ENCODE peak calls at places on chromosomes 1 and 21, in four cellular contexts. A, G, S and C are unnamed samples.

GRCh38 chr1:24438423-24438901 is 22.9 kb downstream of the NIPAL3 start:
- DNase-seq in A (peak; percentile 45), G (no peak), S (no peak), C (no peak)

GRCh38 chr1:74534241-74534640 is 21.8 kb upstream of the LRRC53 start:
- DNase-seq in A (no peak), G (peak; percentile 46), S (no peak), C (no peak)

GRCh38 chr1:7420098-7420445 is 351.0 kb upstream of the VAMP3 start:
- DNase-seq in A (no peak), G (no peak), S (no peak), C (peak; percentile 3)

GRCh38 chr1:55421317-55421716 is 206.2 kb upstream of the USP24 start:
- DNase-seq in A (no peak), G (peak; percentile 20), S (no peak), C (no peak)

GRCh38 chr1:232291258-232291657 is 338.7 kb downstream of the SIPA1L2 start:
- DNase-seq in A (peak; percentile 36), G (no peak), S (no peak), C (no peak)

GRCh38 chr1:215599418-215599817 is 32.3 kb downstream of the KCTD3 start:
- DNase-seq in A (no peak), G (peak; percentile 11), S (no peak), C (no peak)

GRCh38 chr1:7535934-7536878 is 234.9 kb upstream of the VAMP3 start:
- DNase-seq in A (no peak), G (no peak), S (no peak), C (no peak)

GRCh38 chr1:29920316-29920715 is 684.0 kb downstream of the PTPRU start:
- DNase-seq in A (no peak), G (no peak), S (no peak), C (no peak)

GRCh38 chr1:56576880-56577858 is 2.2 kb downstream of the PLPP3 start:
- DNase-seq in A (no peak), G (peak; percentile 16), S (peak; percentile 42), C (no peak)

GRCh38 chr1:219810451-219810850 is 117.9 kb downstream of the SLC30A10 start:
- DNase-seq in A (no peak), G (no peak), S (no peak), C (no peak)

GRCh38 chr1:106217765-106218164 is 838.7 kb upstream of the PRMT6 start:
- DNase-seq in A (no peak), G (no peak), S (no peak), C (no peak)

GRCh38 chr21:16695074-16695473 is 817.8 kb upstream of the CXADR start:
- DNase-seq in A (no peak), G (no peak), S (no peak), C (no peak)

GRCh38 chr21:41899431-41900202 is 20.5 kb upstream of the PRDM15 start:
- DNase-seq in A (no peak), G (no peak), S (no peak), C (no peak)

GRCh38 chr1:110250018-110250417 is 39.9 kb downstream of the KCNC4 start:
- DNase-seq in A (no peak), G (no peak), S (no peak), C (no peak)

GRCh38 chr1:27525296-27526271 is 35.6 kb upstream of the WASF2 start:
- DNase-seq in A (peak; percentile 83), G (peak; percentile 64), S (no peak), C (peak; percentile 83)

GRCh38 chr21:15557925-15558324 is 171.9 kb upstream of the USP25 start:
- DNase-seq in A (no peak), G (peak; percentile 84), S (no peak), C (no peak)

GRCh38 chr1:36172017-36172747 is 16.2 kb downstream of the MAP7D1 start:
- DNase-seq in A (no peak), G (no peak), S (no peak), C (no peak)

GRCh38 chr1:27144920-27145661 is 9.8 kb downstream of the SLC9A1 start:
- DNase-seq in A (no peak), G (no peak), S (no peak), C (no peak)

GRCh38 chr21:19123525-19123924 is 719.9 kb upstream of the TMPRSS15 start:
- DNase-seq in A (no peak), G (no peak), S (no peak), C (no peak)

GRCh38 chr1:156866679-156867015 is 6.0 kb downstream of the NTRK1 start:
- DNase-seq in A (no peak), G (no peak), S (no peak), C (no peak)

GRCh38 chr1:184287001-184287400 is 99.8 kb upstream of the C1orf21 start:
- DNase-seq in A (no peak), G (no peak), S (no peak), C (no peak)

GRCh38 chr1:204598319-204598969 is 82.2 kb downstream of the MDM4 start:
- DNase-seq in A (no peak), G (no peak), S (no peak), C (no peak)